ENCODE peak calls at places on chromosome 16, in five cellular contexts. One of them, this sample, is unnamed.

GRCh38 chr16:48547530-48547929 is 62.5 kb downstream of the N4BP1 start:
- DNase-seq in HCT116: no peak
- DNase-seq in HepG2: no peak
- DNase-seq in GM12878: no peak
- DNase-seq in K562: no peak
- DNase-seq in this sample: no peak

GRCh38 chr16:81283044-81283443 is 31.7 kb upstream of the GAN start:
- DNase-seq in HCT116: no peak
- DNase-seq in HepG2: no peak
- DNase-seq in GM12878: no peak
- DNase-seq in K562: no peak
- DNase-seq in this sample: no peak

GRCh38 chr16:12171206-12171605 is 194.7 kb downstream of the SNX29 start:
- DNase-seq in HCT116: no peak
- DNase-seq in HepG2: no peak
- DNase-seq in GM12878: no peak
- DNase-seq in K562: no peak
- DNase-seq in this sample: no peak

GRCh38 chr16:68636064-68636551 is 9.0 kb upstream of the CDH3 start:
- DNase-seq in HCT116: no peak
- DNase-seq in HepG2: no peak
- DNase-seq in GM12878: no peak
- DNase-seq in K562: no peak
- DNase-seq in this sample: no peak

GRCh38 chr16:2910441-2910840 is 1.3 kb upstream of the FLYWCH1 start:
- DNase-seq in HCT116: no peak
- DNase-seq in HepG2: no peak
- DNase-seq in GM12878: no peak
- DNase-seq in K562: no peak
- DNase-seq in this sample: no peak

GRCh38 chr16:81838794-81839193 is 59.7 kb downstream of the PLCG2 start:
- DNase-seq in HCT116: peak
- DNase-seq in HepG2: no peak
- DNase-seq in GM12878: peak
- DNase-seq in K562: no peak
- DNase-seq in this sample: no peak

GRCh38 chr16:67183284-67183626 is 508 bp downstream of the MATCAP1 start:
- DNase-seq in HCT116: no peak
- DNase-seq in HepG2: no peak
- DNase-seq in GM12878: no peak
- DNase-seq in K562: no peak
- DNase-seq in this sample: no peak

GRCh38 chr16:58756650-58757332 is 22.7 kb upstream of the GOT2 start:
- DNase-seq in HCT116: no peak
- DNase-seq in HepG2: no peak
- DNase-seq in GM12878: no peak
- DNase-seq in K562: no peak
- DNase-seq in this sample: no peak

GRCh38 chr16:30894540-30895368 is 877 bp upstream of the BCL7C start:
- DNase-seq in HCT116: no peak
- DNase-seq in HepG2: no peak
- DNase-seq in GM12878: no peak
- DNase-seq in K562: no peak
- DNase-seq in this sample: no peak

GRCh38 chr16:67149276-67150057 is 1.3 kb downstream of the B3GNT9 start:
- DNase-seq in HCT116: no peak
- DNase-seq in HepG2: no peak
- DNase-seq in GM12878: no peak
- DNase-seq in K562: no peak
- DNase-seq in this sample: no peak

GRCh38 chr16:21203155-21203797 is 8.1 kb downstream of the ZP2 start:
- DNase-seq in HCT116: no peak
- DNase-seq in HepG2: no peak
- DNase-seq in GM12878: no peak
- DNase-seq in K562: no peak
- DNase-seq in this sample: peak

GRCh38 chr16:1772908-1773702 is at the start of gene MRPS34:
- DNase-seq in HCT116: peak
- DNase-seq in HepG2: peak
- DNase-seq in GM12878: peak
- DNase-seq in K562: peak
- DNase-seq in this sample: peak

GRCh38 chr16:17342031-17342430 is 128.7 kb downstream of the XYLT1 start:
- DNase-seq in HCT116: no peak
- DNase-seq in HepG2: no peak
- DNase-seq in GM12878: no peak
- DNase-seq in K562: no peak
- DNase-seq in this sample: no peak

GRCh38 chr16:6377956-6378355 is 954.7 kb upstream of the RBFOX1 start:
- DNase-seq in HCT116: no peak
- DNase-seq in HepG2: no peak
- DNase-seq in GM12878: no peak
- DNase-seq in K562: no peak
- DNase-seq in this sample: no peak

GRCh38 chr16:72657791-72658190 is 390.1 kb downstream of the ZFHX3 start:
- DNase-seq in HCT116: no peak
- DNase-seq in HepG2: no peak
- DNase-seq in GM12878: peak
- DNase-seq in K562: no peak
- DNase-seq in this sample: no peak

GRCh38 chr16:82730901-82731300 is 104.1 kb downstream of the CDH13 start:
- DNase-seq in HCT116: no peak
- DNase-seq in HepG2: no peak
- DNase-seq in GM12878: no peak
- DNase-seq in K562: no peak
- DNase-seq in this sample: no peak

GRCh38 chr16:88383401-88384221 is 852 bp downstream of the ZNF469 start:
- DNase-seq in HCT116: peak
- DNase-seq in HepG2: no peak
- DNase-seq in GM12878: no peak
- DNase-seq in K562: peak
- DNase-seq in this sample: peak

GRCh38 chr16:14309906-14310305 is 238.8 kb downstream of the MRTFB start:
- DNase-seq in HCT116: no peak
- DNase-seq in HepG2: no peak
- DNase-seq in GM12878: no peak
- DNase-seq in K562: no peak
- DNase-seq in this sample: no peak

GRCh38 chr16:24635900-24636610 is 93.4 kb upstream of the TNRC6A start:
- DNase-seq in HCT116: no peak
- DNase-seq in HepG2: no peak
- DNase-seq in GM12878: no peak
- DNase-seq in K562: no peak
- DNase-seq in this sample: peak

GRCh38 chr16:14486520-14487303 is 143.3 kb downstream of the PARN start:
- DNase-seq in HCT116: peak
- DNase-seq in HepG2: peak
- DNase-seq in GM12878: no peak
- DNase-seq in K562: peak
- DNase-seq in this sample: peak

GRCh38 chr16:86984975-86985655 is 332.1 kb downstream of the C16orf95 start:
- DNase-seq in HCT116: no peak
- DNase-seq in HepG2: no peak
- DNase-seq in GM12878: no peak
- DNase-seq in K562: no peak
- DNase-seq in this sample: no peak

GRCh38 chr16:88718178-88718577 is 11.9 kb downstream of the CTU2 start:
- DNase-seq in HCT116: no peak
- DNase-seq in HepG2: no peak
- DNase-seq in GM12878: no peak
- DNase-seq in K562: no peak
- DNase-seq in this sample: no peak

GRCh38 chr16:7772722-7773121 is 440.1 kb downstream of the RBFOX1 start:
- DNase-seq in HCT116: no peak
- DNase-seq in HepG2: no peak
- DNase-seq in GM12878: no peak
- DNase-seq in K562: no peak
- DNase-seq in this sample: no peak

GRCh38 chr16:81275064-81275532 is 36.6 kb downstream of the BCO1 start:
- DNase-seq in HCT116: no peak
- DNase-seq in HepG2: no peak
- DNase-seq in GM12878: no peak
- DNase-seq in K562: no peak
- DNase-seq in this sample: no peak

GRCh38 chr16:83054302-83054701 is 427.5 kb downstream of the CDH13 start:
- DNase-seq in HCT116: no peak
- DNase-seq in HepG2: no peak
- DNase-seq in GM12878: no peak
- DNase-seq in K562: no peak
- DNase-seq in this sample: no peak

GRCh38 chr16:87216824-87217205 is 100.4 kb downstream of the C16orf95 start:
- DNase-seq in HCT116: no peak
- DNase-seq in HepG2: no peak
- DNase-seq in GM12878: no peak
- DNase-seq in K562: no peak
- DNase-seq in this sample: no peak

GRCh38 chr16:2959206-2959605 is 4.9 kb upstream of the KREMEN2 start:
- DNase-seq in HCT116: no peak
- DNase-seq in HepG2: no peak
- DNase-seq in GM12878: no peak
- DNase-seq in K562: no peak
- DNase-seq in this sample: no peak

GRCh38 chr16:74186589-74186988 is 110.0 kb upstream of the PSMD7 start:
- DNase-seq in HCT116: no peak
- DNase-seq in HepG2: no peak
- DNase-seq in GM12878: no peak
- DNase-seq in K562: no peak
- DNase-seq in this sample: peak

GRCh38 chr16:83964684-83965443 is 3.2 kb upstream of the NECAB2 start:
- DNase-seq in HCT116: no peak
- DNase-seq in HepG2: no peak
- DNase-seq in GM12878: no peak
- DNase-seq in K562: no peak
- DNase-seq in this sample: no peak

GRCh38 chr16:14125708-14126107 is 54.6 kb downstream of the MRTFB start:
- DNase-seq in HCT116: no peak
- DNase-seq in HepG2: no peak
- DNase-seq in GM12878: no peak
- DNase-seq in K562: no peak
- DNase-seq in this sample: no peak

GRCh38 chr16:19524356-19524865 is 669 bp downstream of the CCP110 start:
- DNase-seq in HCT116: no peak
- DNase-seq in HepG2: no peak
- DNase-seq in GM12878: no peak
- DNase-seq in K562: no peak
- DNase-seq in this sample: peak

GRCh38 chr16:65772134-65772732 is 594.3 kb upstream of the CDH5 start:
- DNase-seq in HCT116: no peak
- DNase-seq in HepG2: no peak
- DNase-seq in GM12878: no peak
- DNase-seq in K562: no peak
- DNase-seq in this sample: no peak

GRCh38 chr16:55701442-55702319 is 45.9 kb downstream of the SLC6A2 start:
- DNase-seq in HCT116: peak
- DNase-seq in HepG2: peak
- DNase-seq in GM12878: no peak
- DNase-seq in K562: peak
- DNase-seq in this sample: peak

GRCh38 chr16:53507464-53508180 is 4.6 kb upstream of the AKTIP start:
- DNase-seq in HCT116: no peak
- DNase-seq in HepG2: no peak
- DNase-seq in GM12878: no peak
- DNase-seq in K562: no peak
- DNase-seq in this sample: no peak

GRCh38 chr16:49021136-49021535 is 260.5 kb downstream of the CBLN1 start:
- DNase-seq in HCT116: no peak
- DNase-seq in HepG2: no peak
- DNase-seq in GM12878: no peak
- DNase-seq in K562: no peak
- DNase-seq in this sample: peak

GRCh38 chr16:9092963-9093477 is 1.6 kb downstream of the HAPSTR1 start:
- DNase-seq in HCT116: no peak
- DNase-seq in HepG2: no peak
- DNase-seq in GM12878: no peak
- DNase-seq in K562: no peak
- DNase-seq in this sample: peak

GRCh38 chr16:9092282-9092962 is 978 bp downstream of the HAPSTR1 start:
- DNase-seq in HCT116: no peak
- DNase-seq in HepG2: peak
- DNase-seq in GM12878: no peak
- DNase-seq in K562: peak
- DNase-seq in this sample: peak

GRCh38 chr16:9090101-9090959 is 1.1 kb upstream of the HAPSTR1 start:
- DNase-seq in HCT116: no peak
- DNase-seq in HepG2: no peak
- DNase-seq in GM12878: no peak
- DNase-seq in K562: peak
- DNase-seq in this sample: peak

GRCh38 chr16:9090960-9091866 is at the start of gene HAPSTR1:
- DNase-seq in HCT116: peak
- DNase-seq in HepG2: peak
- DNase-seq in GM12878: peak
- DNase-seq in K562: peak
- DNase-seq in this sample: peak

GRCh38 chr16:9091867-9092281 is 430 bp downstream of the HAPSTR1 start:
- DNase-seq in HCT116: no peak
- DNase-seq in HepG2: no peak
- DNase-seq in GM12878: no peak
- DNase-seq in K562: no peak
- DNase-seq in this sample: no peak
- TF ChIP-seq ZBTB33 in HCT116: no peak
- TF ChIP-seq ZBTB33 in HepG2: no peak
- TF ChIP-seq ZBTB33 in GM12878: no peak
- TF ChIP-seq ZBTB33 in K562: no peak
- TF ChIP-seq ZBTB33 in this sample: no peak

DNA sequence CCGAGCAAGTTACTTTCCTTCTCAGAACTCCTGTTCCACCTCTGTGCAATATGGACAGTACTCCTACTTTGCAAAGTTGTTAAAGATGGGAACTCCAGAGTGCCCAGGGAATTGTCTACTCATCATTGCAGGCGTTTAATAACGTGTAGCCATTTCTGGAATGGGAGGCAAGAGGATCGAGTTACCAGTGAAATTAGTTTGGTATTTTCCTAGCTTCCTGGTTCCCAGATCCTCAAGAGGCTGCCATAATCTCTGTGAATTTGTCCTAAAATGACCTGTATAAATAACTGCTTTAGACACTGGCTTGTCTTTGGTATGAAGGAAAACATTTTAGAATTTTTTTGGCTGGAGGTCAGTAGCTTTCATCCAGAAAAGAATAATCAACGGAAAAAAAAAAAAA is 27.7 kb downstream of the WWOX start:
- DNase-seq in HCT116: no peak
- DNase-seq in HepG2: no peak
- DNase-seq in GM12878: no peak
- DNase-seq in K562: no peak
- DNase-seq in this sample: no peak
- TF ChIP-seq JUND in HCT116: no peak
- TF ChIP-seq JUND in HepG2: no peak
- TF ChIP-seq JUND in GM12878: no peak
- TF ChIP-seq JUND in K562: no peak
- TF ChIP-seq JUND in this sample: no peak

GRCh38 chr16:4461250-4462085 is 13.0 kb downstream of the NMRAL1 start:
- DNase-seq in HCT116: no peak
- DNase-seq in HepG2: peak
- DNase-seq in GM12878: no peak
- DNase-seq in K562: peak
- DNase-seq in this sample: peak
- TF ChIP-seq ZBTB33 in HCT116: no peak
- TF ChIP-seq ZBTB33 in HepG2: no peak
- TF ChIP-seq ZBTB33 in GM12878: no peak
- TF ChIP-seq ZBTB33 in K562: no peak
- TF ChIP-seq ZBTB33 in this sample: no peak

GRCh38 chr16:85752511-85753420 is 1.9 kb upstream of the C16orf74 start:
- DNase-seq in HCT116: no peak
- DNase-seq in HepG2: peak
- DNase-seq in GM12878: no peak
- DNase-seq in K562: peak
- DNase-seq in this sample: peak
- TF ChIP-seq JUND in HCT116: no peak
- TF ChIP-seq JUND in HepG2: no peak
- TF ChIP-seq JUND in GM12878: no peak
- TF ChIP-seq JUND in K562: peak
- TF ChIP-seq JUND in this sample: no peak